ENCODE peak calls at places on chromosomes 6 and 20, in eight cellular contexts. T is WTC11; D is activated T-helper 1 cell treated with anti-CD3 and anti-CD28 coated beads, Interleukin-2, amount 50 U/mL, for 16 hours; B is NCI-H748 treated with DMSO at 0.1 percent for 48 hours; O is activated T-cell treated with anti-CD3 and anti-CD28 coated beads for 1 hour; L is progenitor cell of endocrine pancreas; V is activated T-helper 2 cell treated with anti-CD3 and anti-CD28 coated beads, Interferon-gamma antibody, Interleukin-2, Interleukin-4, amounts not matched to agents 10 μg/mL and 5 μg/mL and 100 μg/mL, durations not matched to agents 14 hours and 24 hours and 36 hours; X is SHP77 treated with DMSO at 0.1 percent for 48 hours. G is an unnamed sample.
A peak's percentile ranks its signal among the peaks of the same experiment; 100 is the strongest.

GRCh38 chr6:21034345-21034744 is 500.1 kb downstream of the CDKAL1 start:
- DNase-seq in T (no peak), O (no peak), D (no peak), V (no peak), B (no peak), L (no peak), X (no peak), G (no peak)

GRCh38 chr6:84284428-84285033 is 57.1 kb upstream of the CEP162 start:
- DNase-seq in T (peak; percentile 16), D (no peak), V (no peak), L (no peak), O (no peak), X (peak; percentile 12), B (peak; percentile 7), G (no peak)

GRCh38 chr6:111057074-111057752 is 30.1 kb upstream of the SLC16A10 start:
- DNase-seq in V (no peak), B (peak; percentile 66), X (peak; percentile 50), L (no peak), D (no peak), O (no peak), T (no peak), G (no peak)

GRCh38 chr20:39269493-39270217 is 307.5 kb downstream of the DHX35 start:
- DNase-seq in X (no peak), L (no peak), D (no peak), T (no peak), O (no peak), B (no peak), V (no peak), G (no peak)

GRCh38 chr6:33882154-33882553 is 78.4 kb upstream of the MLN start:
- DNase-seq in O (no peak), L (no peak), B (no peak), X (no peak), D (no peak), T (no peak), V (no peak), G (no peak)

GRCh38 chr6:3823671-3824070 is 25.5 kb upstream of the FAM50B start:
- DNase-seq in L (no peak), T (no peak), V (no peak), X (no peak), O (no peak), B (no peak), D (no peak), G (no peak)

GRCh38 chr20:1301031-1301529 is 27.9 kb downstream of the SDCBP2 start:
- DNase-seq in B (no peak), T (no peak), V (peak; percentile 54), D (no peak), X (no peak), O (peak; percentile 38), L (no peak), G (no peak)

GRCh38 chr6:72984981-72985665 is 240.2 kb downstream of the KHDC1L start:
- DNase-seq in V (no peak), X (no peak), L (no peak), O (no peak), D (no peak), T (no peak), B (no peak), G (no peak)

GRCh38 chr6:73648166-73648565 is 5.6 kb downstream of the SLC17A5 start:
- DNase-seq in B (no peak), L (no peak), T (no peak), V (no peak), O (no peak), D (no peak), X (no peak), G (no peak)

GRCh38 chr6:53593001-53593488 is 48.1 kb upstream of the GCLC start:
- DNase-seq in O (no peak), T (no peak), L (no peak), B (no peak), D (no peak), V (no peak), X (no peak), G (no peak)

GRCh38 chr6:14658909-14659561 is 541.5 kb downstream of the CD83 start:
- DNase-seq in T (no peak), L (no peak), B (no peak), X (no peak), O (no peak), V (no peak), D (no peak), G (no peak)

GRCh38 chr6:52157301-52157930 is 28.8 kb upstream of the IL17A start:
- DNase-seq in O (no peak), V (peak; percentile 13), X (no peak), L (no peak), B (no peak), T (no peak), D (no peak), G (no peak)

G was measured in NCI-H1048.